ENCODE peak calls at places on chromosomes 6 and 20, in eight cellular contexts. One of them, this sample, is unnamed.
A peak's percentile ranks its signal among the peaks of the same experiment; 100 is the strongest.

GRCh38 chr6:144418969-144419545 is 133.9 kb downstream of the UTRN start:
- DNase-seq in HL-60: no peak
- DNase-seq in psoas muscle: no peak
- DNase-seq in heart right ventricle: no peak
- DNase-seq in dorsolateral prefrontal cortex: no peak
- DNase-seq in esophagus squamous epithelium: no peak
- DNase-seq in choroid plexus epithelial cell: no peak
- DNase-seq in A549: no peak
- DNase-seq in this sample: no peak

GRCh38 chr6:41938590-41938989 is 3.0 kb downstream of the CCND3 start:
- DNase-seq in HL-60: no peak
- DNase-seq in psoas muscle: no peak
- DNase-seq in A549: no peak
- DNase-seq in heart right ventricle: no peak
- DNase-seq in esophagus squamous epithelium: no peak
- DNase-seq in choroid plexus epithelial cell: no peak
- DNase-seq in dorsolateral prefrontal cortex: no peak
- DNase-seq in this sample: no peak

GRCh38 chr6:6494677-6495076 is 93.8 kb upstream of the LY86 start:
- DNase-seq in psoas muscle: peak; percentile 28
- DNase-seq in HL-60: peak; percentile 76
- DNase-seq in esophagus squamous epithelium: no peak
- DNase-seq in dorsolateral prefrontal cortex: no peak
- DNase-seq in A549: peak; percentile 31
- DNase-seq in heart right ventricle: peak; percentile 56
- DNase-seq in choroid plexus epithelial cell: no peak
- DNase-seq in this sample: no peak

GRCh38 chr6:126385536-126385935 is 45.6 kb downstream of the CENPW start:
- DNase-seq in dorsolateral prefrontal cortex: no peak
- DNase-seq in A549: no peak
- DNase-seq in esophagus squamous epithelium: no peak
- DNase-seq in psoas muscle: no peak
- DNase-seq in heart right ventricle: no peak
- DNase-seq in choroid plexus epithelial cell: no peak
- DNase-seq in HL-60: peak; percentile 42
- DNase-seq in this sample: no peak

GRCh38 chr20:18324596-18325089 is 36.3 kb downstream of the ZNF133 start:
- DNase-seq in choroid plexus epithelial cell: no peak
- DNase-seq in psoas muscle: no peak
- DNase-seq in esophagus squamous epithelium: no peak
- DNase-seq in dorsolateral prefrontal cortex: no peak
- DNase-seq in heart right ventricle: no peak
- DNase-seq in A549: no peak
- DNase-seq in HL-60: no peak
- DNase-seq in this sample: no peak

GRCh38 chr6:128275681-128276080 is 244.7 kb downstream of the PTPRK start:
- DNase-seq in choroid plexus epithelial cell: peak; percentile 26
- DNase-seq in dorsolateral prefrontal cortex: no peak
- DNase-seq in heart right ventricle: no peak
- DNase-seq in HL-60: no peak
- DNase-seq in psoas muscle: no peak
- DNase-seq in A549: no peak
- DNase-seq in esophagus squamous epithelium: no peak
- DNase-seq in this sample: no peak

GRCh38 chr6:139990865-139991264 is 616.4 kb upstream of the CITED2 start:
- DNase-seq in psoas muscle: no peak
- DNase-seq in choroid plexus epithelial cell: peak; percentile 83
- DNase-seq in A549: no peak
- DNase-seq in esophagus squamous epithelium: no peak
- DNase-seq in dorsolateral prefrontal cortex: no peak
- DNase-seq in HL-60: no peak
- DNase-seq in heart right ventricle: no peak
- DNase-seq in this sample: no peak

GRCh38 chr6:4693566-4693965 is 82.6 kb upstream of the CDYL start:
- DNase-seq in heart right ventricle: no peak
- DNase-seq in A549: no peak
- DNase-seq in dorsolateral prefrontal cortex: no peak
- DNase-seq in psoas muscle: no peak
- DNase-seq in choroid plexus epithelial cell: no peak
- DNase-seq in HL-60: no peak
- DNase-seq in esophagus squamous epithelium: no peak
- DNase-seq in this sample: no peak

GRCh38 chr20:45817652-45818194 is 5.3 kb downstream of the UBE2C start:
- DNase-seq in A549: no peak
- DNase-seq in dorsolateral prefrontal cortex: no peak
- DNase-seq in HL-60: no peak
- DNase-seq in esophagus squamous epithelium: no peak
- DNase-seq in psoas muscle: no peak
- DNase-seq in choroid plexus epithelial cell: peak; percentile 97
- DNase-seq in heart right ventricle: no peak
- DNase-seq in this sample: no peak

GRCh38 chr6:45830441-45831139 is 185.1 kb downstream of the CLIC5 start:
- DNase-seq in A549: no peak
- DNase-seq in esophagus squamous epithelium: no peak
- DNase-seq in dorsolateral prefrontal cortex: peak; percentile 5
- DNase-seq in psoas muscle: no peak
- DNase-seq in choroid plexus epithelial cell: peak; percentile 26
- DNase-seq in HL-60: peak; percentile 44
- DNase-seq in heart right ventricle: no peak
- DNase-seq in this sample: no peak

GRCh38 chr6:144543006-144543871 is 258.1 kb downstream of the UTRN start:
- DNase-seq in esophagus squamous epithelium: no peak
- DNase-seq in choroid plexus epithelial cell: no peak
- DNase-seq in dorsolateral prefrontal cortex: no peak
- DNase-seq in heart right ventricle: no peak
- DNase-seq in psoas muscle: no peak
- DNase-seq in A549: no peak
- DNase-seq in HL-60: peak; percentile 95
- DNase-seq in this sample: no peak

GRCh38 chr6:149888659-149889058 is 9.3 kb downstream of the RAET1E start:
- DNase-seq in A549: peak; percentile 33
- DNase-seq in esophagus squamous epithelium: no peak
- DNase-seq in psoas muscle: no peak
- DNase-seq in choroid plexus epithelial cell: peak; percentile 39
- DNase-seq in HL-60: no peak
- DNase-seq in heart right ventricle: no peak
- DNase-seq in dorsolateral prefrontal cortex: no peak
- DNase-seq in this sample: no peak

GRCh38 chr20:59576216-59576953 is 28.0 kb upstream of the PHACTR3 start:
- DNase-seq in heart right ventricle: no peak
- DNase-seq in HL-60: no peak
- DNase-seq in psoas muscle: no peak
- DNase-seq in choroid plexus epithelial cell: no peak
- DNase-seq in A549: no peak
- DNase-seq in dorsolateral prefrontal cortex: peak; percentile 52
- DNase-seq in esophagus squamous epithelium: no peak
- DNase-seq in this sample: no peak

GRCh38 chr20:50558483-50558925 is 48.3 kb downstream of the PTPN1 start:
- DNase-seq in choroid plexus epithelial cell: peak; percentile 77
- DNase-seq in psoas muscle: no peak
- DNase-seq in heart right ventricle: no peak
- DNase-seq in HL-60: no peak
- DNase-seq in dorsolateral prefrontal cortex: no peak
- DNase-seq in A549: peak; percentile 71
- DNase-seq in esophagus squamous epithelium: no peak
- DNase-seq in this sample: no peak

GRCh38 chr6:100274147-100274546 is 190.6 kb downstream of the SIM1 start:
- DNase-seq in psoas muscle: no peak
- DNase-seq in esophagus squamous epithelium: no peak
- DNase-seq in A549: no peak
- DNase-seq in choroid plexus epithelial cell: no peak
- DNase-seq in HL-60: no peak
- DNase-seq in heart right ventricle: no peak
- DNase-seq in dorsolateral prefrontal cortex: no peak
- DNase-seq in this sample: no peak

GRCh38 chr20:51801220-51801991 is 915 bp downstream of the SALL4 start:
- DNase-seq in A549: peak; percentile 42
- DNase-seq in HL-60: no peak
- DNase-seq in esophagus squamous epithelium: no peak
- DNase-seq in psoas muscle: no peak
- DNase-seq in dorsolateral prefrontal cortex: no peak
- DNase-seq in heart right ventricle: no peak
- DNase-seq in choroid plexus epithelial cell: no peak
- DNase-seq in this sample: no peak

GRCh38 chr6:130417951-130418350 is 52.1 kb downstream of the TMEM200A start:
- DNase-seq in A549: no peak
- DNase-seq in psoas muscle: no peak
- DNase-seq in choroid plexus epithelial cell: peak; percentile 82
- DNase-seq in esophagus squamous epithelium: no peak
- DNase-seq in dorsolateral prefrontal cortex: no peak
- DNase-seq in HL-60: no peak
- DNase-seq in heart right ventricle: no peak
- DNase-seq in this sample: no peak

GRCh38 chr6:135072753-135073152 is 18.1 kb upstream of the HBS1L start:
- DNase-seq in choroid plexus epithelial cell: no peak
- DNase-seq in dorsolateral prefrontal cortex: no peak
- DNase-seq in heart right ventricle: no peak
- DNase-seq in HL-60: no peak
- DNase-seq in A549: no peak
- DNase-seq in esophagus squamous epithelium: no peak
- DNase-seq in psoas muscle: no peak
- DNase-seq in this sample: no peak

GRCh38 chr6:145086197-145086596 is 649.1 kb downstream of the EPM2A start:
- DNase-seq in dorsolateral prefrontal cortex: no peak
- DNase-seq in HL-60: no peak
- DNase-seq in A549: no peak
- DNase-seq in psoas muscle: no peak
- DNase-seq in esophagus squamous epithelium: no peak
- DNase-seq in heart right ventricle: no peak
- DNase-seq in choroid plexus epithelial cell: peak; percentile 92
- DNase-seq in this sample: no peak

GRCh38 chr20:47665221-47665991 is 119.9 kb downstream of the SULF2 start:
- DNase-seq in HL-60: no peak
- DNase-seq in esophagus squamous epithelium: no peak
- DNase-seq in heart right ventricle: no peak
- DNase-seq in A549: no peak
- DNase-seq in dorsolateral prefrontal cortex: no peak
- DNase-seq in choroid plexus epithelial cell: no peak
- DNase-seq in psoas muscle: no peak
- DNase-seq in this sample: no peak

GRCh38 chr20:47664744-47665143 is 120.5 kb downstream of the SULF2 start:
- DNase-seq in A549: no peak
- DNase-seq in psoas muscle: no peak
- DNase-seq in esophagus squamous epithelium: no peak
- DNase-seq in choroid plexus epithelial cell: no peak
- DNase-seq in heart right ventricle: no peak
- DNase-seq in HL-60: no peak
- DNase-seq in dorsolateral prefrontal cortex: no peak
- DNase-seq in this sample: no peak

GRCh38 chr20:47663354-47664067 is 121.8 kb downstream of the SULF2 start:
- DNase-seq in choroid plexus epithelial cell: peak; percentile 83
- DNase-seq in esophagus squamous epithelium: no peak
- DNase-seq in HL-60: peak; percentile 77
- DNase-seq in A549: peak; percentile 80
- DNase-seq in dorsolateral prefrontal cortex: peak; percentile 68
- DNase-seq in heart right ventricle: peak; percentile 79
- DNase-seq in psoas muscle: peak; percentile 74
- DNase-seq in this sample: no peak

GRCh38 chr20:47662483-47663353 is 122.6 kb downstream of the SULF2 start:
- DNase-seq in esophagus squamous epithelium: no peak
- DNase-seq in heart right ventricle: no peak
- DNase-seq in dorsolateral prefrontal cortex: no peak
- DNase-seq in A549: no peak
- DNase-seq in HL-60: no peak
- DNase-seq in choroid plexus epithelial cell: no peak
- DNase-seq in psoas muscle: no peak
- DNase-seq in this sample: no peak

DNA sequence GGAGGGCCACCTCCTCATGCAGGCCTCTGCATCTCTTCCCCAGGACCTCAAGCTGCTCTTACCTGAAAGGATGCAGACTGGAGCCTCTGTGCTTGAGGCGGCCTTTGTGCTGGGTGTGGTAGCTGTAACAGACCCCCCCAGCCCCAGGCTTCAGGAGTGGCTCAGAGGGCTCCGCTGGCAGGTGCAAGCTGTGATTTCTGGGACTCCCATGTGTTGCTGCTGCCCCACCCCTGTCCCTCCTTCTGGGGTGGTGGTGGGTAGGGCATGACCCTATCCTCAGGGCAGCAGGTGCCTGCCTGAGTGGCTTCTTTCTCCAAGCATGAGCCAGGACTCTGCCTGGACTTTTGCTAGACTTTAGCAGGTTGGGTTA is 121.2 kb downstream of the SULF2 start:
- DNase-seq in psoas muscle: no peak
- DNase-seq in HL-60: no peak
- DNase-seq in A549: no peak
- DNase-seq in heart right ventricle: no peak
- DNase-seq in esophagus squamous epithelium: no peak
- DNase-seq in dorsolateral prefrontal cortex: no peak
- DNase-seq in choroid plexus epithelial cell: no peak
- DNase-seq in this sample: no peak
- TF ChIP-seq CTCF in psoas muscle: no peak
- TF ChIP-seq CTCF in HL-60: no peak
- TF ChIP-seq CTCF in A549: no peak
- TF ChIP-seq CTCF in heart right ventricle: no peak
- TF ChIP-seq CTCF in esophagus squamous epithelium: peak; percentile 3
- TF ChIP-seq CTCF in dorsolateral prefrontal cortex: no peak
- TF ChIP-seq CTCF in choroid plexus epithelial cell: no peak
- TF ChIP-seq CTCF in this sample: no peak

DNA sequence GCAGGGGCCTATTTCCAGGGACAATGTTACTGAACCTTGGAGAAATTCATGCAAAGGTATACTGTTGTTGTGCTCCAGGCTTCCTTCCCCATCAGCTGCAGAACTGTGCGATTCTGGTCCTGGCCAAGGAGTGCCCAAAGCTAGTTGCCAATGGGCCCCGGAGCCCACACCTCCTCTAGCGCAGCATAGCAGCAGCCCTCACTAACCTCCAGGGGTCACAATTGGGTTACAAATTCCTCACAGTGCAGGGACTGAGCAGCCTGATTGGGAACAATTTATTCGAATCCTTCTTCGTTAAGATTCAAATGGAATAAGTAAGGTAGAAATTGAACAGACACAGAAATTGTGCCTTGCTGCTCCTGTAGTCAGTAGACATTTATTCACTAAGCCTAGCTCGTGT is 284.9 kb downstream of the PRKN start:
- DNase-seq in HL-60: no peak
- DNase-seq in choroid plexus epithelial cell: no peak
- DNase-seq in psoas muscle: no peak
- DNase-seq in dorsolateral prefrontal cortex: no peak
- DNase-seq in A549: peak; percentile 28
- DNase-seq in heart right ventricle: no peak
- DNase-seq in esophagus squamous epithelium: no peak
- DNase-seq in this sample: no peak
- TF ChIP-seq CTCF in HL-60: no peak
- TF ChIP-seq CTCF in choroid plexus epithelial cell: no peak
- TF ChIP-seq CTCF in psoas muscle: peak; percentile 19
- TF ChIP-seq CTCF in dorsolateral prefrontal cortex: peak; percentile 69
- TF ChIP-seq CTCF in A549: no peak
- TF ChIP-seq CTCF in heart right ventricle: peak; percentile 47
- TF ChIP-seq CTCF in esophagus squamous epithelium: no peak
- TF ChIP-seq CTCF in this sample: no peak

GRCh38 chr20:38633577-38634093 is 32.0 kb downstream of the ARHGAP40 start:
- DNase-seq in HL-60: peak; percentile 62
- DNase-seq in esophagus squamous epithelium: no peak
- DNase-seq in choroid plexus epithelial cell: peak; percentile 63
- DNase-seq in psoas muscle: no peak
- DNase-seq in A549: peak; percentile 54
- DNase-seq in heart right ventricle: peak; percentile 27
- DNase-seq in dorsolateral prefrontal cortex: peak; percentile 13
- DNase-seq in this sample: no peak
- TF ChIP-seq CTCF in HL-60: peak; percentile 83
- TF ChIP-seq CTCF in esophagus squamous epithelium: peak; percentile 83
- TF ChIP-seq CTCF in choroid plexus epithelial cell: peak; percentile 89
- TF ChIP-seq CTCF in psoas muscle: peak; percentile 66
- TF ChIP-seq CTCF in A549: peak; percentile 71
- TF ChIP-seq CTCF in heart right ventricle: peak; percentile 84
- TF ChIP-seq CTCF in dorsolateral prefrontal cortex: peak; percentile 77
- TF ChIP-seq CTCF in this sample: peak; percentile 75

GRCh38 chr20:40471261-40471629 is 217.8 kb downstream of the MAFB start:
- DNase-seq in dorsolateral prefrontal cortex: no peak
- DNase-seq in A549: peak; percentile 18
- DNase-seq in esophagus squamous epithelium: no peak
- DNase-seq in choroid plexus epithelial cell: peak; percentile 5
- DNase-seq in psoas muscle: no peak
- DNase-seq in heart right ventricle: no peak
- DNase-seq in HL-60: no peak
- DNase-seq in this sample: no peak
- TF ChIP-seq CTCF in dorsolateral prefrontal cortex: no peak
- TF ChIP-seq CTCF in A549: no peak
- TF ChIP-seq CTCF in esophagus squamous epithelium: no peak
- TF ChIP-seq CTCF in choroid plexus epithelial cell: peak; percentile 13
- TF ChIP-seq CTCF in psoas muscle: peak; percentile 11
- TF ChIP-seq CTCF in heart right ventricle: peak; percentile 16
- TF ChIP-seq CTCF in HL-60: no peak
- TF ChIP-seq CTCF in this sample: no peak